ENCODE peak calls at places on chromosome 22, in five cellular contexts. F is colonic mucosa, V is GM23248, S is keratinocyte, X is GM23338. U is an unnamed sample. For H3K27me3 and H3K4me1, the result is how much of the 10 kb centered on the place peaks cover.

GRCh38 chr22:37784829-37785495 is 22.8 kb upstream of the GCAT start:
- DNase-seq in X (no peak), S (no peak), V (no peak), F (peak), U (no peak)

GRCh38 chr22:47304191-47304831 is 541.9 kb downstream of the TBC1D22A start:
- DNase-seq in V (no peak), F (no peak), X (no peak), S (no peak), U (no peak)

GRCh38 chr22:37802310-37803194 is 5.2 kb upstream of the GCAT start:
- DNase-seq in S (no peak), V (peak), X (peak), F (peak), U (peak)

GRCh38 chr22:35514366-35514765 is 26.3 kb upstream of the RASD2 start:
- DNase-seq in F (no peak), V (no peak), X (no peak), S (no peak), U (no peak)

GRCh38 chr22:39905686-39906085 is 4.8 kb downstream of the GRAP2 start:
- DNase-seq in V (no peak), F (no peak), X (no peak), S (no peak), U (no peak)

GRCh38 chr22:27740192-27740748 is 61.3 kb downstream of the MN1 start:
- DNase-seq in S (no peak), V (no peak), F (no peak), X (no peak), U (no peak)

GRCh38 chr22:43506487-43506886 is 94.7 kb downstream of the MPPED1 start:
- DNase-seq in V (no peak), S (no peak), F (no peak), X (no peak), U (no peak)

GRCh38 chr22:39431821-39432251 is 25.0 kb upstream of the MGAT3 start:
- DNase-seq in V (peak), S (no peak), F (no peak), X (no peak), U (no peak)

GRCh38 chr22:17808688-17809403 is 34.6 kb upstream of the BID start:
- DNase-seq in X (no peak), V (no peak), F (no peak), S (no peak), U (no peak)

GRCh38 chr22:24107668-24108067 is 73.6 kb upstream of the SUSD2 start:
- DNase-seq in F (peak), S (no peak), V (peak), X (no peak), U (peak)

GRCh38 chr22:48319321-48320047 is 1508.2 kb downstream of the BRD1 start:
- DNase-seq in S (no peak), F (no peak), V (no peak), X (no peak), U (no peak)

GRCh38 chr22:48827228-48827810 is 1000.4 kb downstream of the BRD1 start:
- DNase-seq in V (no peak), F (no peak), S (no peak), X (no peak), U (peak)

GRCh38 chr22:35538801-35539321 is 1.8 kb upstream of the RASD2 start:
- DNase-seq in F (peak), X (peak), V (peak), S (no peak), U (peak)

GRCh38 chr22:23179381-23180294 is 671 bp upstream of the BCR start:
- DNase-seq in V (peak), S (no peak), F (peak), X (peak), U (no peak)

GRCh38 chr22:30922151-30922611 is 46.4 kb downstream of the MORC2 start:
- DNase-seq in X (peak), S (no peak), V (peak), F (peak), U (peak)

GRCh38 chr22:40668611-40669390 is 10.5 kb upstream of the MCHR1 start:
- DNase-seq in F (no peak), V (peak), X (peak), S (no peak), U (no peak)

GRCh38 chr22:23205330-23205729 is 25.0 kb downstream of the BCR start:
- DNase-seq in F (no peak), X (no peak), V (no peak), S (no peak), U (no peak)

GRCh38 chr22:26718905-26719304 is 61.5 kb downstream of the MIAT start:
- DNase-seq in X (no peak), F (no peak), V (peak), S (no peak), U (no peak)

GRCh38 chr22:25100972-25101371 is 98.7 kb upstream of the CRYBB3 start:
- DNase-seq in V (no peak), S (no peak), X (no peak), F (no peak), U (no peak)

GRCh38 chr22:39994566-39995345 is at the start of gene FAM83F:
- DNase-seq in V (no peak), F (peak), X (peak), S (no peak), U (peak)

GRCh38 chr22:39943366-39943765 is 16.8 kb upstream of the TMA7B start:
- DNase-seq in S (no peak), X (peak), F (no peak), V (no peak), U (no peak)

GRCh38 chr22:24265734-24266133 is 4.9 kb upstream of the SPECC1L start:
- DNase-seq in F (no peak), V (no peak), S (no peak), X (no peak), U (no peak)

GRCh38 chr22:45969801-45970464 is 7.0 kb downstream of the WNT7B start:
- DNase-seq in S (no peak), V (no peak), X (no peak), F (no peak), U (no peak)
- H3K27me3 ChIP-seq in S (under half), V (under half), X (half or more), F (half or more), U (under half)

DNA sequence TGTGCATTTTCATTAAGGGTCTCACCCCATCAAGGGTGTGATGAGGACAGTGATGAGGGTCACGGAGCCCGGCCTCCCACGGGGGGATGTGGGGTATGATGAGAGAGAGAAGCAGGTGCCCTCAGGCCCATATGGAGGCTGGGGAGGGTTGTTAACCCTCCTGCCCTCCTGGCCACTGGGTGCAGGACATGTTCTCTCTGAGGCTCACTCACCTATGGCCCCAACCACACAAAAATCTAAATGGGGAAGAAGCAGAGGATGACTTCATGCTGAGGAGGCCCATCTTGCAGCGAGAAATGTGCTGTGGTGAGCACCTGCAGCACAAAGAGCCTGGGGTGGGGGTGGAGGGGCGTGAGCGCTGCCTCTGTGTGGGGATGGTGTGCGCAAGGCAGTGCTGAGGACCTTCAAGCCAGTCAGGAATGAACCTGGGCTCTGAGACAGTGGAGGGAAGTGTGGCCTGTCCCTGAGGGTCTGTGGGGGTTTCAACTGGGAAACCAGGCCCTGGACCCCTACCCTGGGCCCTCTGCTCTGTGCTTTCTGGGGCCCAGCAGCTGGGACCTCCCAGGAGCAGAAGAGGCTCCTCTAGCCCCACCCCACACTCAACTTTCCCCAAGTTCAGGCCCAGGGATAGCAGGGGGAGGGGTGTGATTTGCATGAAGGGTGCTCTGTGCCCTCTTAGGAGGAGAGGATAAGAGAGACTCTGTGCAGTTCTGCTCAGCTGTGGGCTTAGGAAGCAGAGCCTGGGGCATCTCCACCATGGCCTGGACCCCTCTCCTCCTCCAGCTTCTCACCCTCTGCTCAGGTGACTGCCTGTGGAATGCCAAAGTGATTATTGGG is 43.0 kb upstream of the TOP3B start:
- DNase-seq in V (no peak), F (no peak), S (no peak), X (no peak), U (no peak)
- H3K27ac ChIP-seq in V (no peak), F (no peak), S (no peak), X (no peak), U (no peak)

GRCh38 chr22:42320463-42321416 is 50.3 kb upstream of the TCF20 start:
- DNase-seq in S (no peak), V (no peak), F (peak), X (no peak), U (no peak)
- H3K4me1 ChIP-seq in S (under half), V (under half), F (under half), X (under half), U (under half)

DNA sequence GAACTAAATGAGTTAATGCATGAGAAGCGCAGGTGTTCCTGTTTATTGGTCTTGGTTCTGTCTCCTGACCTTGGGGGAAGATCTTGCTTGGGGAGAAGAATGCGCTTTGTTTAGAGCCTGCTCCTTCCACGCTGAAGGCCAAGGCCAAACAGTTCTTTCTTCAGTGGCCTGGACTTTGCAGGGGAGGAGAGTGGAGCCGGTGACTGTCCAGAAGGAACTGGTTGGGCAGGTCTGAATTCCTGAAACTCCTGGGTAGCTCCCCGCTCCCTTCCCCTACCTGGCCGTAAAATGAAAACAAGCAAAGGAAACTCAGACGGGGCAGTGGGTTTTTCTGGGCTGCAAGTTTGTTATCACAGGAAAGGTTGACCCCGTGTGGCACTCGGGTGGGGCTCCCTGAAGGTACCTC is 3.6 kb downstream of the ARHGAP8 start:
- DNase-seq in F (peak), S (no peak), V (no peak), X (peak), U (no peak)
- H3K27me3 ChIP-seq in F (under half), S (under half), V (under half), X (under half), U (under half)

GRCh38 chr22:19098157-19098556 is 24.1 kb downstream of the DGCR2 start:
- DNase-seq in F (no peak), V (no peak), X (no peak), S (no peak), U (no peak)
- H3K27ac ChIP-seq in F (no peak), V (no peak), X (peak), S (no peak), U (peak)

GRCh38 chr22:20552450-20552894 is 45.1 kb downstream of the MED15 start:
- DNase-seq in S (no peak), V (peak), X (no peak), F (peak), U (peak)
- H3K4me1 ChIP-seq in S (under half), V (under half), X (under half), F (under half), U (under half)

DNA sequence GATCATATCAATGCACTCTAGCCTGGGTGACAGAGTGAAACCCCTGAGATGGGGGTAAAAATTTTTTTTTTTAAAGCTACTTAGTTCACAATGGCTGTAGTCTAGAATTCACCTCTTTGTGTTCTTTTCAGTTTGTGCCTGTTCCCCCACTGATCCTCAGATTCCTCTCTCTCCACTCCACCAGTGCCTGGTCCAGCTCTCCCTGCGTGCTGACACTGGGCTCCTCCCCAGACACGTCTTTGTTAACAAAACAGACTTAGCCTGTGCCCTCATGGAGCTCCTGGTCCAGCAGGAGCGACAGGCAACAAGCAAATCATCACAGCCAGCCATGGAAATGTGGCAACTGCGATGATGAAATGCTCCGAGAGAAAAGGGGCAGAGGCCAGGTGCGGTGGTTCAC is 34.0 kb downstream of the IFT27 start:
- DNase-seq in S (no peak), F (no peak), V (no peak), X (no peak), U (peak)
- H3K27me3 ChIP-seq in S (under half), F (under half), V (under half), X (under half), U (under half)

DNA sequence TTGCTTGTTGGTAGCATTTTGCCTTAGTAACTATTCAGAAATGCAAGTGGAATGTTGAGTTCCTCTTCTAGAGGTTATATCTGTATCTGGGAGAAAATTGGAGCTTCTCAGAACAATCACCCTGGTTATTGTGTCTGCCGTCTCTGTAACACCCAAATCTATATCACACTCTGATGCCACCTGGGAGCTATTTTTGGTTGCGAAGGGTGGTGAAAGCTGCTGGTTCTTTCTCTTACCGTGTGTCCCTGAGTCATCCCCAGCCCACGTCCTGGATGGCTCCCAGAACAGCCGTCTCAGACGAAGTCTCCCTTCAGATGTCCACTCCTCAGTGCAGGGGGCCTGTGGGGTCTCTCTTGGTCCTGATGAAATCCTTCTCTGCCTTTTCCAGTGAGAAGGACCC is 83.5 kb downstream of the C22orf31 start:
- DNase-seq in S (no peak), X (no peak), V (peak), F (no peak), U (no peak)
- H3K27ac ChIP-seq in S (no peak), X (no peak), V (no peak), F (no peak), U (no peak)

U was measured in pancreas.